ENCODE peak calls at places on chromosome 17, in five cellular contexts. S is sigmoid colon, K is HCT116, G is body of pancreas, F is mucosa of descending colon. A is an unnamed sample.
A peak's percentile ranks its signal among the peaks of the same experiment; 100 is the strongest.

GRCh38 chr17:32671891-32672290 is 185.1 kb downstream of the CDK5R1 start:
- DNase-seq in F (no peak), K (no peak), S (peak; percentile 69), G (peak; percentile 56), A (no peak)

GRCh38 chr17:73138541-73139138 is 26.2 kb upstream of the SSTR2 start:
- DNase-seq in G (peak; percentile 48), K (no peak), F (no peak), S (no peak), A (no peak)

GRCh38 chr17:51371732-51372151 is 111.4 kb downstream of the UTP18 start:
- DNase-seq in G (peak; percentile 58), K (peak; percentile 84), S (no peak), F (no peak), A (no peak)

GRCh38 chr17:42459983-42460300 is 1.3 kb downstream of the ATP6V0A1 start:
- DNase-seq in S (no peak), K (no peak), G (no peak), F (no peak), A (no peak)

GRCh38 chr17:71633391-71633849 is 487.4 kb upstream of the SOX9 start:
- DNase-seq in S (no peak), G (no peak), K (peak; percentile 59), F (peak; percentile 60), A (no peak)

GRCh38 chr17:82019905-82020873 is 2.5 kb downstream of the CENPX start:
- DNase-seq in G (no peak), S (no peak), F (peak; percentile 78), K (peak; percentile 56), A (peak; percentile 62)

GRCh38 chr17:1880851-1881630 is 51.2 kb downstream of the RPA1 start:
- DNase-seq in K (no peak), F (no peak), S (no peak), G (no peak), A (no peak)

GRCh38 chr17:1211287-1211686 is 31.5 kb upstream of the ABR start:
- DNase-seq in G (no peak), F (no peak), K (no peak), S (no peak), A (no peak)

GRCh38 chr17:63189930-63190329 is 223.9 kb downstream of the TANC2 start:
- DNase-seq in K (no peak), S (no peak), F (no peak), G (no peak), A (no peak)

GRCh38 chr17:19771971-19772630 is 24.0 kb upstream of the ALDH3A1 start:
- DNase-seq in S (no peak), F (no peak), K (no peak), G (no peak), A (no peak)

GRCh38 chr17:75159196-75160031 is 5.1 kb upstream of the JPT1 start:
- DNase-seq in F (no peak), G (no peak), K (peak; percentile 59), S (no peak), A (no peak)

GRCh38 chr17:41848788-41849187 is 11.2 kb downstream of the KLHL10 start:
- DNase-seq in G (no peak), F (no peak), S (no peak), K (no peak), A (no peak)

GRCh38 chr17:48486557-48486956 is 44.3 kb downstream of the HOXB1 start:
- DNase-seq in S (peak; percentile 56), G (peak; percentile 31), F (no peak), K (peak; percentile 82), A (no peak)

GRCh38 chr17:74190807-74191206 is 12.7 kb upstream of the RPL38 start:
- DNase-seq in S (no peak), K (no peak), F (no peak), G (no peak), A (no peak)

GRCh38 chr17:7064248-7064647 is 15.8 kb downstream of the CLEC10A start:
- DNase-seq in K (no peak), G (no peak), F (no peak), S (no peak), A (no peak)

GRCh38 chr17:62965149-62965648 is 836 bp upstream of the TANC2 start:
- DNase-seq in K (no peak), S (no peak), G (no peak), F (no peak), A (no peak)

GRCh38 chr17:7217113-7217987 is 2.3 kb downstream of the DLG4 start:
- DNase-seq in G (peak; percentile 63), K (no peak), S (peak; percentile 91), F (no peak), A (no peak)

GRCh38 chr17:79644617-79645016 is 33.8 kb upstream of the RBFOX3 start:
- DNase-seq in S (no peak), G (no peak), F (no peak), K (no peak), A (no peak)

GRCh38 chr17:72175787-72176515 is 55.1 kb downstream of the SOX9 start:
- DNase-seq in G (peak; percentile 58), S (no peak), F (no peak), K (no peak), A (no peak)

GRCh38 chr17:49012893-49013255 is 15.7 kb downstream of the IGF2BP1 start:
- DNase-seq in K (no peak), G (no peak), S (no peak), F (no peak), A (no peak)

GRCh38 chr17:83024205-83024971 is 55.0 kb upstream of the METRNL start:
- DNase-seq in F (no peak), G (no peak), S (no peak), K (no peak), A (no peak)

GRCh38 chr17:80153004-80153403 is 6.1 kb upstream of the EIF4A3 start:
- DNase-seq in G (no peak), K (no peak), S (no peak), F (no peak), A (no peak)

GRCh38 chr17:68195667-68196393 is 52.0 kb upstream of the AMZ2 start:
- DNase-seq in K (no peak), G (no peak), S (no peak), F (no peak), A (no peak)

GRCh38 chr17:29032067-29032551 is 10.8 kb upstream of the PIPOX start:
- DNase-seq in G (no peak), K (no peak), S (no peak), F (no peak), A (no peak)

GRCh38 chr17:78343099-78343432 is 16.8 kb downstream of the SOCS3 start:
- DNase-seq in S (peak; percentile 91), K (peak; percentile 45), G (peak; percentile 72), F (peak; percentile 86), A (peak; percentile 72)

GRCh38 chr17:39404542-39405378 is 3.3 kb upstream of the FBXL20 start:
- DNase-seq in K (no peak), G (no peak), F (no peak), S (no peak), A (no peak)

GRCh38 chr17:4318596-4318995 is 47.9 kb downstream of the UBE2G1 start:
- DNase-seq in K (no peak), F (no peak), G (no peak), S (no peak), A (no peak)

GRCh38 chr17:27415090-27415795 is 41.0 kb upstream of the KSR1 start:
- DNase-seq in K (no peak), G (no peak), F (no peak), S (peak; percentile 44), A (no peak)

GRCh38 chr17:27455914-27456680 is at the start of gene KSR1:
- DNase-seq in G (peak; percentile 90), K (peak; percentile 22), F (peak; percentile 91), S (peak; percentile 90), A (peak; percentile 83)

GRCh38 chr17:49845210-49845782 is 2.6 kb downstream of the TAC4 start:
- DNase-seq in F (no peak), G (peak; percentile 11), S (peak; percentile 69), K (no peak), A (no peak)

GRCh38 chr17:82235056-82235774 is 6.4 kb downstream of the SLC16A3 start:
- DNase-seq in S (peak; percentile 66), G (no peak), F (peak; percentile 60), K (no peak), A (no peak)

GRCh38 chr17:61818225-61818624 is 45.1 kb downstream of the BRIP1 start:
- DNase-seq in S (no peak), G (no peak), K (no peak), F (no peak), A (no peak)

GRCh38 chr17:61825448-61826137 is 37.7 kb downstream of the BRIP1 start:
- DNase-seq in F (no peak), G (no peak), K (no peak), S (no peak), A (no peak)

GRCh38 chr17:61817452-61817851 is 45.9 kb downstream of the BRIP1 start:
- DNase-seq in F (no peak), S (no peak), G (no peak), K (no peak), A (no peak)

GRCh38 chr17:61822326-61823285 is 40.7 kb downstream of the BRIP1 start:
- DNase-seq in K (no peak), G (no peak), S (no peak), F (no peak), A (no peak)

DNA sequence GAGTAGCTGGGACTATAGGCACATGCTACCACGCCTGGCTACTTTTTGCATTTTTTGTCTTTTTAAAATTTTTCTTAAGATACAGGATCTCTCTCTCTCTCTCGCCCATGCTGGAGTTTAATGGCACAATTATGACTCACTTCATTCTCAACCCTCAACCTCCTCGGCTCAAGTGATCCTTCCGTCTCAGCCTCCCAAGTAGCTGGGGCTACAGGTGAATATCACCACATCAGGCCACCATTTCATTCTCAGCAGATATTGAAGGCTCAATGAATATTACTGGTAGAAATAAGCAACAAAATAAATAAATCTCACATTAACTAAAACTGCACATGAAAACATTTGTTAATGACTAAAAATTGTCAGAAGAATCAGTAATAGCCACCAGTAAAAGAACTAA is 41.7 kb downstream of the BRIP1 start:
- DNase-seq in S (no peak), K (no peak), G (no peak), F (no peak), A (no peak)
- H3K4me1 ChIP-seq in S (no peaks in the 10 kb centered on the region), K (no peaks in the 10 kb centered on the region), G (no peaks in the 10 kb centered on the region), F (no peaks in the 10 kb centered on the region), A (no peaks in the 10 kb centered on the region)

DNA sequence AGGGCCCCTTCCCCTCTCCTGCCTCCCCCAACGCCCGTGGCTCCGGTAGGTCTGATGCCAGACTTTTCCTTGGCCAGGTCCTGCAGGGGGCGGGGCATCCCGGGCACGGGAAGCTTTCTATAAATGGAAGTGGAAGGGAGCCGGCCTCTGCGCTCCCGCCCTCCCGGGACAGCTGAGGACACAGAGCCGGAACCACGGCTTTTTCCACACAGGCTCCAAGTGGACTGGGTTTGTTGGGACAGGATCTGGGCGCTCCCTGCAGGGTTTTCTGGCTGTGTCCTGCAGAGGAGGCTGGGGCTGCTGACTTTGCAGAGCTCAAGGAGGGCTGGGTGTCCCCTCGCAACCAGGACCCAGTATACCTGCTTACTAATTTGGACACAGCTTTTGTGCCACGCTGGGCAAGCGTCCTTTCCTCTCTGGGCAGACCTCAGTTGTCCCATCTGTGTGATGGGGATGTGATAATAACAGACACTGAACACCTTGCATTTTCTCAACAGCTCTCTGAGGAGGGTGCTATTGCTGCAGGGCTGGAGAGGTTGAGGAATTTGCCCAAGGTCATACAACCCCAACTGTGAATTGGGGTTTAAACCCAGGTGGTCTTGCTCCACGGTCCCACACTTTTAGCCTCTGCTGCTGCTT is 1.8 kb downstream of the TNS4 start:
- DNase-seq in S (peak; percentile 97), F (peak; percentile 94), K (no peak), G (peak; percentile 88), A (peak; percentile 84)
- H3K4me3 ChIP-seq in S (peak overlapping the region; percentile 17), F (no peak overlapping the region), K (peak overlapping the region; percentile 80), G (no peak overlapping the region), A (no peak overlapping the region)

GRCh38 chr17:43784068-43784467 is 3.8 kb downstream of the CFAP97D1 start:
- DNase-seq in K (no peak), F (no peak), G (no peak), S (no peak), A (no peak)
- TF ChIP-seq CTCF in K (no peak), F (no peak), G (no peak), S (no peak), A (no peak)

GRCh38 chr17:33932996-33933395 is 322.1 kb upstream of the CCL2 start:
- DNase-seq in K (no peak), S (no peak), F (no peak), G (no peak), A (no peak)
- H3K4me1 ChIP-seq in K (no peaks in the 10 kb centered on the region), S (no peaks in the 10 kb centered on the region), F (no peaks in the 10 kb centered on the region), G (no peaks in the 10 kb centered on the region), A (no peaks in the 10 kb centered on the region)